ENCODE peak calls at places on chromosomes 11 and 22, in four cellular contexts. One of them, this sample, is unnamed.

GRCh38 chr11:65090628-65091027 is 5.4 kb upstream of the VPS51 start:
- DNase-seq in HepG2: no peak
- DNase-seq in GM23338: no peak
- DNase-seq in K562: no peak
- DNase-seq in this sample: no peak

GRCh38 chr11:17421781-17422180 is 33.3 kb upstream of the KCNJ11 start:
- DNase-seq in GM23338: no peak
- DNase-seq in K562: no peak
- DNase-seq in HepG2: no peak
- DNase-seq in this sample: no peak

GRCh38 chr11:58503361-58503856 is 4.5 kb downstream of the OR5B21 start:
- DNase-seq in HepG2: no peak
- DNase-seq in GM23338: no peak
- DNase-seq in K562: no peak
- DNase-seq in this sample: peak; percentile 51

GRCh38 chr11:103536335-103536722 is 427.1 kb downstream of the DYNC2H1 start:
- DNase-seq in K562: no peak
- DNase-seq in HepG2: no peak
- DNase-seq in GM23338: no peak
- DNase-seq in this sample: no peak

GRCh38 chr11:5937868-5938602 is 4.0 kb upstream of the OR56A3 start:
- DNase-seq in HepG2: no peak
- DNase-seq in K562: no peak
- DNase-seq in GM23338: no peak
- DNase-seq in this sample: no peak

GRCh38 chr11:64089915-64090810 is 54.4 kb downstream of the FLRT1 start:
- DNase-seq in GM23338: no peak
- DNase-seq in HepG2: no peak
- DNase-seq in K562: no peak
- DNase-seq in this sample: no peak

GRCh38 chr11:36364551-36364950 is 68.5 kb downstream of the PRR5L start:
- DNase-seq in GM23338: no peak
- DNase-seq in K562: no peak
- DNase-seq in HepG2: no peak
- DNase-seq in this sample: no peak

GRCh38 chr11:27471588-27472397 is 797 bp downstream of the LGR4 start:
- DNase-seq in HepG2: no peak
- DNase-seq in K562: peak; percentile 77
- DNase-seq in GM23338: peak; percentile 58
- DNase-seq in this sample: no peak

GRCh38 chr11:129884581-129884980 is 10.8 kb downstream of the NFRKB start:
- DNase-seq in HepG2: no peak
- DNase-seq in K562: no peak
- DNase-seq in GM23338: no peak
- DNase-seq in this sample: no peak

GRCh38 chr11:13334068-13334785 is 56.6 kb downstream of the BMAL1 start:
- DNase-seq in K562: no peak
- DNase-seq in GM23338: no peak
- DNase-seq in HepG2: no peak
- DNase-seq in this sample: no peak

GRCh38 chr22:31243339-31244043 is 31.4 kb downstream of the LIMK2 start:
- DNase-seq in HepG2: no peak
- DNase-seq in K562: no peak
- DNase-seq in GM23338: no peak
- DNase-seq in this sample: no peak

GRCh38 chr11:96426356-96427103 is 36.7 kb downstream of the JRKL start:
- DNase-seq in GM23338: peak; percentile 71
- DNase-seq in HepG2: peak; percentile 27
- DNase-seq in K562: peak; percentile 43
- DNase-seq in this sample: no peak

GRCh38 chr11:128802358-128802981 is 64.6 kb downstream of the KCNJ1 start:
- DNase-seq in HepG2: no peak
- DNase-seq in K562: no peak
- DNase-seq in GM23338: peak; percentile 83
- DNase-seq in this sample: no peak

GRCh38 chr11:34721646-34722045 is 100.8 kb downstream of the EHF start:
- DNase-seq in GM23338: no peak
- DNase-seq in K562: no peak
- DNase-seq in HepG2: no peak
- DNase-seq in this sample: no peak

GRCh38 chr11:111357150-111358037 is 21.7 kb downstream of the POU2AF1 start:
- DNase-seq in K562: no peak
- DNase-seq in GM23338: no peak
- DNase-seq in HepG2: peak; percentile 35
- DNase-seq in this sample: no peak

GRCh38 chr11:62669420-62670161 is 1.9 kb upstream of the UQCC3 start:
- DNase-seq in K562: no peak
- DNase-seq in HepG2: peak; percentile 47
- DNase-seq in GM23338: peak; percentile 47
- DNase-seq in this sample: no peak

GRCh38 chr11:66082936-66083698 is 13.0 kb downstream of the PACS1 start:
- DNase-seq in GM23338: no peak
- DNase-seq in K562: no peak
- DNase-seq in HepG2: peak; percentile 48
- DNase-seq in this sample: no peak

GRCh38 chr22:22556995-22557925 is 1.8 kb downstream of the PRAME start:
- DNase-seq in K562: peak; percentile 99
- DNase-seq in GM23338: no peak
- DNase-seq in HepG2: no peak
- DNase-seq in this sample: no peak

GRCh38 chr22:49573109-49573765 is 254.4 kb downstream of the BRD1 start:
- DNase-seq in HepG2: no peak
- DNase-seq in K562: no peak
- DNase-seq in GM23338: no peak
- DNase-seq in this sample: no peak

GRCh38 chr11:76773921-76774361 is 9.2 kb upstream of the TSKU start:
- DNase-seq in GM23338: no peak
- DNase-seq in K562: no peak
- DNase-seq in HepG2: no peak
- DNase-seq in this sample: no peak

GRCh38 chr11:120337133-120337895 is 1.1 kb downstream of the ARHGEF12 start:
- DNase-seq in GM23338: peak; percentile 41
- DNase-seq in HepG2: peak; percentile 62
- DNase-seq in K562: no peak
- DNase-seq in this sample: no peak

GRCh38 chr11:120337896-120338840 is 2.0 kb downstream of the ARHGEF12 start:
- DNase-seq in HepG2: peak; percentile 27
- DNase-seq in GM23338: no peak
- DNase-seq in K562: no peak
- DNase-seq in this sample: no peak

GRCh38 chr11:120340529-120340928 is 4.3 kb downstream of the ARHGEF12 start:
- DNase-seq in GM23338: no peak
- DNase-seq in K562: no peak
- DNase-seq in HepG2: no peak
- DNase-seq in this sample: no peak

GRCh38 chr11:120336641-120337132 is 474 bp downstream of the ARHGEF12 start:
- DNase-seq in GM23338: peak; percentile 47
- DNase-seq in K562: peak; percentile 66
- DNase-seq in HepG2: no peak
- DNase-seq in this sample: no peak

GRCh38 chr11:120339394-120339890 is 3.2 kb downstream of the ARHGEF12 start:
- DNase-seq in GM23338: peak; percentile 9
- DNase-seq in K562: peak; percentile 64
- DNase-seq in HepG2: peak; percentile 40
- DNase-seq in this sample: no peak
- TF ChIP-seq JUNB in GM23338: no peak
- TF ChIP-seq JUNB in K562: no peak
- TF ChIP-seq JUNB in HepG2: no peak
- TF ChIP-seq JUNB in this sample: no peak

GRCh38 chr11:45921561-45922424 is 663 bp upstream of the LARGE2 start:
- DNase-seq in HepG2: peak; percentile 61
- DNase-seq in GM23338: peak; percentile 98
- DNase-seq in K562: no peak
- DNase-seq in this sample: no peak
- TF ChIP-seq POLR2AphosphoS5 in HepG2: no peak
- TF ChIP-seq POLR2AphosphoS5 in GM23338: peak; percentile 60
- TF ChIP-seq POLR2AphosphoS5 in K562: no peak
- TF ChIP-seq POLR2AphosphoS5 in this sample: no peak

DNA sequence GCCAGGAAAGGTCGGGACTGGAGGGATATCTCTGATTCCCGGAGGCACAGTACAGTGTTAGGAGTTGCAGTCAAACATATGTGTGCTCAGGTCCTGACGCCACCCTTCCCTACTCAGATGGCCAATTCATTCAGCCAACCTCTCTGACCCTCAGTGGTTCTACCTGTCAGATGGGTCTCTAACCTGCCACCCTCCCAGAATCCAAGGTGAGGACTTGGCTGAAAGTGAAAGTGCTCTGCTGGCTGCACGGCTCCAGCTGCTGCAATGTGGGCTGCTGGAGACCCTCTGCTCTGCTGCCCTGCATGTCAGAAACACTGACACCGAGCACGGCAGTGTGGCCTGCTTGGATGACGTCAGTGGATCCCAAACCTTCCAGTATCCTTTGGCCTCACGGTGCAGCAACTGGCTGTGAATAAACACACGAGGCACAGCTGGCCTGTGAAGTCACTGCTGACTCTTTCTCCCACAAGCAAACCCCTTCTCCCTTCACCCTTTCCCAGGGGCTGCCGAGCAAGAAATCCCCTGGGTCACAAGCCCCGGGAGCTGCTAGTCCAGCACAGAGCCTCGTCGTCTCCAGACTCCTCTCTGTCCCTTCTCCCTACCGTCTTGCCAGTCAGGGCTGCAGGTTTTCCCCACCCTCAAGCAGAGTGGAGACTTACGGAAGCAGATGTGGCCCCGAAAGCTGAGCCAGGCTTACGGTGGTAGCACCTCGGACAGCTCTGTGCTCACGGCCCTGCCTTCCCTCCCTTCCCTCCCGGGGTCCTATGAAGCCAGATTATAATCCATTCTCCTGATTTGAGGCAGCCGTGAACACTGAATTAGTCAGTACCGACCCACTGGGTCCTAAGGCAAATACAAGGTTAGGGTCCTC is 24.3 kb downstream of the KIAA0930 start:
- DNase-seq in HepG2: no peak
- DNase-seq in K562: peak; percentile 18
- DNase-seq in GM23338: peak; percentile 68
- DNase-seq in this sample: no peak
- TF ChIP-seq JUNB in HepG2: no peak
- TF ChIP-seq JUNB in K562: no peak
- TF ChIP-seq JUNB in GM23338: no peak
- TF ChIP-seq JUNB in this sample: no peak

DNA sequence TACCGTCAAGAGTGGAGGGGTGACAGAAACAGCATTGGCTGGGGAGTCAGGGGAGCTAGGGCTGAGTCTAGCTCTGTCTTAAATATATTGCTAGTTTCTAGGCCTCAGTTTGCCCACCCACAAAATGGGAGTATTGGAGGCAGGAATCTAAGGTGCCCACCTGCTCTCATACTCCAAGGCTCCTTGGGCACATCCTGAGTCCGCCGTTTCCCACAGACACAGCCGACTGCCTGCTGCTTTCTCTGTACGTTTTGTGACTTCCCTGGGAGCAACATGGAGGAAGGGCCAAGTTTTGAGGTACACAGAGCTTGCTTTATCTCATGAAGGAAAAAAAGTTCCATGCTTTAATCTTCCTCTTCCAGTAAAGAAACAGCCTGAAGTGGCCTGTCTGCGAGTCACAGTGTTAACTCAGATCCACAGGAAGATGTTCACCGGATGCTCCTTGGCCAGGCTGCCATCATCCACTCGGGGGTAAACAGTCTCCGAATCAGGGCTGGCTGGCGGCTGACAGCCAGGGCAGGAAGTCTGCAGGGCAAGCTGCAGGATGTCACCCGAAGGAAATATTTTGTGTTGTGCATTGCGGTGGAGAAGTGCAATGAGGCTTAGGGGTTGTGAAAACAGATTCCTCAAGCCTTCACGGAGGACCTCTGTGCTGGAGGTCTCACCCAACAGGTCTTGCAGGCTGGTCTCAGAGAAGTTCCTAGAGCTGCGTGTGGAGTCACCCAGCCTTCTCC is 11.1 kb upstream of the CERK start:
- DNase-seq in GM23338: no peak
- DNase-seq in HepG2: no peak
- DNase-seq in K562: no peak
- DNase-seq in this sample: no peak
- TF ChIP-seq POLR2AphosphoS5 in GM23338: no peak
- TF ChIP-seq POLR2AphosphoS5 in HepG2: no peak
- TF ChIP-seq POLR2AphosphoS5 in K562: no peak
- TF ChIP-seq POLR2AphosphoS5 in this sample: no peak

DNA sequence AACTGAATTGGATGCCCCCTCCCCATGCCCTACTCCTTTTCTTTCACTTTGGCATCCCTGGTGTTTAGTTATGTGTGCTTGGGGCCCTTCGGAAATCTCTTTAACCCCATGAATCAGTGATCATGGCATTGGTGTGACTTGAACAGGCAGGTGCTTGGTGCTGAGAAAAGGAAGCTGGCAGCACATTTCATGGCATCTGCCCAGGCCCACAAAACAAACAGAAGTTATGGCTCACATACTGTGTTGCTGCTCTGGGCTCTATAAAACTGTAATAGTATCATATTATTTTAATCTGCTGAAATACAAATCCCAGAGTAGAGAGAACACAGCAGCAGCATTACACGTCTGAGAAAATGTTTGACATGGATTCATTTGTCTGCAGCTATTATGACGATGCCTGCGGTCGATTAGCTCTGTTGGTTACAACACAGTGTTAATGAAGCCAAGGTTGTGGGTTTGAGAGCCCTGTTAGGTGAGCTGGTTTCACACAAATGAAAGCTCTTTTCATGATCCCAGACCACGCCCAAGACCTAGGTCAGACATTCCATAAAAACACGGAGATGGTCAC is 80.9 kb downstream of the ALX4 start:
- DNase-seq in K562: no peak
- DNase-seq in HepG2: no peak
- DNase-seq in GM23338: no peak
- DNase-seq in this sample: no peak
- TF ChIP-seq JUNB in K562: no peak
- TF ChIP-seq JUNB in HepG2: no peak
- TF ChIP-seq JUNB in GM23338: no peak
- TF ChIP-seq JUNB in this sample: no peak

GRCh38 chr11:3134651-3135490 is 30.2 kb downstream of the OSBPL5 start:
- DNase-seq in HepG2: no peak
- DNase-seq in GM23338: no peak
- DNase-seq in K562: no peak
- DNase-seq in this sample: no peak
- TF ChIP-seq POLR2AphosphoS5 in HepG2: no peak
- TF ChIP-seq POLR2AphosphoS5 in GM23338: no peak
- TF ChIP-seq POLR2AphosphoS5 in K562: no peak
- TF ChIP-seq POLR2AphosphoS5 in this sample: no peak

GRCh38 chr22:41289681-41290080 is 3.7 kb upstream of the RANGAP1 start:
- DNase-seq in GM23338: no peak
- DNase-seq in HepG2: no peak
- DNase-seq in K562: no peak
- DNase-seq in this sample: no peak
- TF ChIP-seq JUNB in GM23338: no peak
- TF ChIP-seq JUNB in HepG2: no peak
- TF ChIP-seq JUNB in K562: no peak
- TF ChIP-seq JUNB in this sample: no peak

GRCh38 chr11:59755701-59756495 is 722 bp downstream of the STX3 start:
- DNase-seq in GM23338: peak; percentile 70
- DNase-seq in K562: peak; percentile 83
- DNase-seq in HepG2: peak; percentile 56
- DNase-seq in this sample: no peak
- TF ChIP-seq POLR2AphosphoS5 in GM23338: no peak
- TF ChIP-seq POLR2AphosphoS5 in K562: peak; percentile 23
- TF ChIP-seq POLR2AphosphoS5 in HepG2: no peak
- TF ChIP-seq POLR2AphosphoS5 in this sample: no peak

This sample was measured in GM12878.